ENCODE peak calls at places on chromosomes 6 and 20, in five cellular contexts. H, O, X, Z and C are unnamed samples.

GRCh38 chr20:31713312-31714049 is 9.2 kb downstream of the BCL2L1 start:
- DNase-seq in H (no peak), O (peak), X (peak), Z (peak), C (no peak)

GRCh38 chr6:106512048-106512957 is 117.0 kb downstream of the RTN4IP1 start:
- DNase-seq in H (peak), O (peak), X (no peak), Z (peak), C (peak)

GRCh38 chr6:7252390-7252789 is 60.6 kb downstream of the SSR1 start:
- DNase-seq in H (no peak), O (no peak), X (no peak), Z (no peak), C (no peak)

GRCh38 chr6:161011509-161012480 is 20.2 kb downstream of the MAP3K4 start:
- DNase-seq in H (no peak), O (no peak), X (no peak), Z (no peak), C (no peak)

GRCh38 chr20:40880063-40880715 is 148.4 kb upstream of the TOP1 start:
- DNase-seq in H (no peak), O (no peak), X (no peak), Z (no peak), C (no peak)

GRCh38 chr20:25032478-25033183 is 25.3 kb downstream of the ACSS1 start:
- DNase-seq in H (no peak), O (no peak), X (no peak), Z (no peak), C (no peak)

GRCh38 chr20:53839423-53840176 is 230.8 kb downstream of the BCAS1 start:
- DNase-seq in H (no peak), O (peak), X (no peak), Z (peak), C (no peak)

GRCh38 chr6:35948725-35949124 is 27.8 kb upstream of the SRPK1 start:
- DNase-seq in H (no peak), O (peak), X (peak), Z (no peak), C (no peak)

GRCh38 chr6:144469144-144469575 is 184.0 kb downstream of the UTRN start:
- DNase-seq in H (no peak), O (no peak), X (no peak), Z (no peak), C (peak)

GRCh38 chr20:55348201-55348600 is 657.1 kb downstream of the CBLN4 start:
- DNase-seq in H (no peak), O (no peak), X (no peak), Z (no peak), C (no peak)

GRCh38 chr20:32966881-32967781 is 37.1 kb downstream of the SUN5 start:
- DNase-seq in H (peak), O (no peak), X (no peak), Z (peak), C (peak)

GRCh38 chr6:122452509-122452908 is 19.1 kb downstream of the SERINC1 start:
- DNase-seq in H (no peak), O (no peak), X (no peak), Z (no peak), C (no peak)

GRCh38 chr6:129183681-129184216 is 300.8 kb downstream of the LAMA2 start:
- DNase-seq in H (no peak), O (no peak), X (peak), Z (no peak), C (no peak)

GRCh38 chr6:26270121-26270861 is 94.7 kb upstream of the BTN3A2 start:
- DNase-seq in H (no peak), O (no peak), X (no peak), Z (no peak), C (no peak)

GRCh38 chr6:144075884-144076283 is 19.5 kb downstream of the SF3B5 start:
- DNase-seq in H (no peak), O (no peak), X (no peak), Z (no peak), C (no peak)

GRCh38 chr20:59880198-59880597 is 53.2 kb downstream of the SYCP2 start:
- DNase-seq in H (no peak), O (no peak), X (no peak), Z (no peak), C (no peak)

GRCh38 chr6:130473886-130474285 is 108.1 kb downstream of the TMEM200A start:
- DNase-seq in H (no peak), O (no peak), X (peak), Z (no peak), C (no peak)

GRCh38 chr20:11937230-11937629 is 19.5 kb downstream of the BTBD3 start:
- DNase-seq in H (no peak), O (no peak), X (no peak), Z (no peak), C (no peak)

GRCh38 chr6:111482236-111482958 is 621 bp downstream of the REV3L start:
- DNase-seq in H (no peak), O (peak), X (peak), Z (peak), C (peak)

GRCh38 chr6:105359419-105360366 is 43.2 kb downstream of the PREP start:
- DNase-seq in H (no peak), O (no peak), X (peak), Z (no peak), C (peak)

GRCh38 chr6:108897371-108897770 is 49.1 kb downstream of the ARMC2 start:
- DNase-seq in H (no peak), O (peak), X (no peak), Z (no peak), C (no peak)

GRCh38 chr6:87176493-87176892 is 21.1 kb downstream of the ZNF292 start:
- DNase-seq in H (no peak), O (no peak), X (no peak), Z (no peak), C (no peak)

GRCh38 chr6:107957165-107957908 is 671 bp downstream of the SEC63 start:
- DNase-seq in H (peak), O (peak), X (peak), Z (peak), C (peak)

GRCh38 chr20:33684533-33685327 is 1.5 kb downstream of the E2F1 start:
- DNase-seq in H (no peak), O (no peak), X (no peak), Z (no peak), C (no peak)

GRCh38 chr6:100096356-100096755 is 102.3 kb upstream of the MCHR2 start:
- DNase-seq in H (no peak), O (no peak), X (peak), Z (no peak), C (no peak)

GRCh38 chr6:111642463-111643158 is 36.9 kb upstream of the TRAF3IP2 start:
- DNase-seq in H (peak), O (peak), X (peak), Z (peak), C (peak)

GRCh38 chr20:33944914-33945313 is 48.8 kb upstream of the RALY start:
- DNase-seq in H (no peak), O (no peak), X (no peak), Z (no peak), C (no peak)

GRCh38 chr6:122553697-122554096 is 56.5 kb upstream of the PKIB start:
- DNase-seq in H (no peak), O (no peak), X (no peak), Z (no peak), C (no peak)

GRCh38 chr20:56360133-56360898 is 1.5 kb downstream of the FAM210B start:
- DNase-seq in H (no peak), O (no peak), X (no peak), Z (no peak), C (no peak)

GRCh38 chr6:16450285-16450684 is 211.9 kb downstream of the GMPR start:
- DNase-seq in H (no peak), O (no peak), X (peak), Z (no peak), C (no peak)

GRCh38 chr6:23349521-23350147 is 776.4 kb upstream of the NRSN1 start:
- DNase-seq in H (no peak), O (no peak), X (peak), Z (no peak), C (no peak)

GRCh38 chr6:43076093-43076927 is at the start of gene PTK7:
- DNase-seq in H (peak), O (peak), X (no peak), Z (peak), C (peak)

GRCh38 chr6:131950767-131951575 is at the start of gene CCN2:
- DNase-seq in H (peak), O (peak), X (peak), Z (peak), C (peak)

GRCh38 chr6:13181398-13181797 is 146.9 kb downstream of the TBC1D7 start:
- DNase-seq in H (no peak), O (no peak), X (no peak), Z (no peak), C (no peak)

GRCh38 chr6:33993091-33993490 is 152.8 kb downstream of the GRM4 start:
- DNase-seq in H (peak), O (no peak), X (no peak), Z (no peak), C (no peak)

GRCh38 chr20:39010496-39010895 is 48.4 kb downstream of the DHX35 start:
- DNase-seq in H (no peak), O (no peak), X (no peak), Z (no peak), C (no peak)

GRCh38 chr20:50540620-50541605 is 30.7 kb downstream of the PTPN1 start:
- DNase-seq in H (no peak), O (peak), X (peak), Z (peak), C (no peak)
- TF ChIP-seq CTCF in H (no peak), O (no peak), X (peak), Z (no peak), C (no peak)

GRCh38 chr6:169372616-169373015 is 119.0 kb upstream of the THBS2 start:
- DNase-seq in H (no peak), O (no peak), X (no peak), Z (no peak), C (no peak)

GRCh38 chr6:169368200-169368599 is 114.6 kb upstream of the THBS2 start:
- DNase-seq in H (no peak), O (no peak), X (no peak), Z (no peak), C (no peak)

GRCh38 chr6:169370666-169371343 is 117.2 kb upstream of the THBS2 start:
- DNase-seq in H (no peak), O (no peak), X (no peak), Z (no peak), C (no peak)

GRCh38 chr6:169370054-169370453 is 116.4 kb upstream of the THBS2 start:
- DNase-seq in H (no peak), O (no peak), X (peak), Z (no peak), C (no peak)

DNA sequence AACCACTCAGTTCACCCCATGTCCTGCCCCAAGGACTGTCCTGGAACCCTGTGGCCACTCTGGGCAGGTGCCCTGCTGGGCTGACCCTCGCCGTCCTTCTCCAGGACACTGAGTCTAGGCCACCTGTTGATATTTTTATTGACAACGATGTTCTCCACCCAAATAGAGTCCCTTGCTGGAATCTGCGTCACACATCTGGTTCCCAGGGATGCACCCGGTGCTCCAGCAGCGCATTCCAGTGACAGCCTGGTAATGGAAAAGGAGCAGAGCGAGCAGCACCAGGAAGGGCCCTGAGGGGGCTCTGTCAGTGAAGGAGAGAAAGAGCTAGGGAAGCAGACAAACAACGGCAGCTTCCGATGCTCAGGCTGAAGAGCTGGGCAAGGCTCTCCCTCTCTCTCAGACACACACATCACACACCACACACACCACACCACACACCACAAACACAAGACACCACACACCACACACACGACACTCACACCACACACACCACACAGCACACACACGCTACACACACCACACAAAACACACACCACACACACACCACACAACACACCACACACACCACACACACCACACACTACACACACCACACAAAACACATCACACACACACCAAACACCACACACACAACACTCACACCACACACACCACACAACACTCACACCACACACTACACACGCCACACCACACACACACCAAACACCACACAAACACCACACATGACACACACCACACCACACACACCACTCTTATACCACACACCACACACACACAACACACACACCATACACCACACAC is 117.9 kb upstream of the THBS2 start:
- DNase-seq in H (no peak), O (peak), X (no peak), Z (no peak), C (no peak)
- TF ChIP-seq CTCF in H (no peak), O (no peak), X (no peak), Z (no peak), C (no peak)

DNA sequence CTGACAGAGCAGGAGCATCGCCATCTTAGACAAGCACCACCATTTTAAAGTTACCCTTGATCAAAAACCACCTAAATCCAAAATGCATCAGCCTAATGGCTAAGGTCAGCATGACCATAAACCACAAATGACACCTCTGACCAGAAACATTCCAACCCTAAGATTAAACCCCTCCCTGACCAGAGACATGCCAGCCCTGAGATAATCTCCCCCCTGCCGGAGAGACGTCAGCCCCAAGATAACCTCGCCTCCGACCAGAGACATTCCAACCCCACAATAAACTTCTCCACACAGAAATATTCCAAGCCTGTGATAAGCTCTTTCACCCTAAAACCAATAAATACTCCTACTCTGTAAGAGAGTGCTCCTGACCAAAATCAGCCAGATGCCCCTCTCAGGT is 53.5 kb downstream of the PXDC1 start:
- DNase-seq in H (no peak), O (no peak), X (no peak), Z (no peak), C (no peak)
- TF ChIP-seq CTCF in H (no peak), O (no peak), X (no peak), Z (no peak), C (no peak)

DNA sequence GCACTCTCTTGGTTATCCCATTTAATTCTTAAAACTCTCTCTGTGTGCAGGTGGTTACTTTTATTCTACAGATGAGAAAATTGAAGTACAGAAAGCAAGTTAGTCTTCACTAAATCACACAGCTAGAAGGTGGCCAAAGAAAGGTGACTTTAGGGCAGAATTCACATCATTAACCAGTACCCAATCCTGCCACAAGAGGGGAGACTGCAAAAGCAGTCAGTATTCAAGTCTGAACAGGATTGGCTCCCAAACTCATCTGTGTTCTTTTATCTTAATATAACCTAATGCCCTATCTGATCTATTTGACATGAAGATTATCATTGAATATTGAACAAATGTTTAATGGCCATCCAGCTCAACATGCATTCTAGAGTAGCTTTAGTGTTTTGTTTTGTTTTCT is 225.3 kb upstream of the FAM83B start:
- DNase-seq in H (no peak), O (no peak), X (no peak), Z (no peak), C (no peak)
- TF ChIP-seq CTCF in H (no peak), O (no peak), X (no peak), Z (no peak), C (no peak)

GRCh38 chr6:123965894-123966293 is 162.2 kb downstream of the NKAIN2 start:
- DNase-seq in H (no peak), O (peak), X (no peak), Z (no peak), C (no peak)
- TF ChIP-seq CTCF in H (peak), O (peak), X (no peak), Z (no peak), C (no peak)

GRCh38 chr6:137872071-137872470 is 5.0 kb downstream of the TNFAIP3 start:
- DNase-seq in H (no peak), O (no peak), X (peak), Z (no peak), C (no peak)

GRCh38 chr6:137869781-137870180 is 2.7 kb downstream of the TNFAIP3 start:
- DNase-seq in H (no peak), O (no peak), X (no peak), Z (no peak), C (no peak)

GRCh38 chr6:137870286-137870685 is 3.2 kb downstream of the TNFAIP3 start:
- DNase-seq in H (no peak), O (no peak), X (no peak), Z (no peak), C (no peak)

GRCh38 chr6:137871299-137871698 is 4.2 kb downstream of the TNFAIP3 start:
- DNase-seq in H (no peak), O (no peak), X (no peak), Z (no peak), C (no peak)

DNA sequence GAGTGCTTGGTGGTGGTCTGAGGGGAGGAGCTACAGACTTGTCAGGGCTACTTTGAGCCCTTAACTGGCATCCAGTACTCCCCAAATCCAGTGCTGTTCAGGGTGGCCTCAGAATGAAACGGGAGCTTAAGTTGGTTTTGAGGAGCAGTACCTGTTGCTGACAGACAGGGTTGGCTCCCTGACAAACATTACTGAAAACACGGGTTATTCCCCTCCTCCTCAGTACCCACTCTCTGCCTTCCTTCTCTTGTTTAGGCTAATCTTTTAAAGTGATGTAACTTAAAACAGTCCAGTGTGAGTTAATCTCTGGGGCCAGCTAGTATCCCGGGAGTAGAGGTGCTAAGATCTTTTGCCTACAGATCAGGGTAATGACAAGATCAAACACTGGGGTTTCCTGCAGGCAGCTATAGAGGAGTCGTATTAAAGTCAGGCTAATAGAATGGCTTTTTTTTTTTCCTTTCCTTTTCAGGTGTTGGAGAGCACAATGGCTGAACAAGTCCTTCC is 3.7 kb downstream of the TNFAIP3 start:
- DNase-seq in H (no peak), O (no peak), X (no peak), Z (no peak), C (peak)
- TF ChIP-seq CTCF in H (no peak), O (no peak), X (peak), Z (no peak), C (no peak)

GRCh38 chr20:4090756-4091331 is 75.5 kb upstream of the RNF24 start:
- DNase-seq in H (peak), O (no peak), X (peak), Z (no peak), C (no peak)
- TF ChIP-seq CTCF in H (no peak), O (no peak), X (no peak), Z (no peak), C (no peak)